ENCODE peak calls at places on chromosomes 4 and X, in seven cellular contexts. V, Y, A, M, X, R and K are unnamed samples. For H3K4me1 and H3K27me3, the result is how much of the 10 kb centered on the place peaks cover.

GRCh38 chr4:24471623-24472510 is 112.5 kb downstream of the DHX15 start:
- DNase-seq in M (no peak), Y (no peak), A (peak), V (peak), X (peak), R (no peak), K (peak)

GRCh38 chrX:110055616-110056015 is 52.7 kb downstream of the TMEM164 start:
- DNase-seq in R (no peak), M (no peak), X (no peak), A (no peak), V (no peak), Y (no peak), K (no peak)

GRCh38 chrX:38664285-38664684 is 102.9 kb downstream of the TSPAN7 start:
- DNase-seq in Y (no peak), A (no peak), M (no peak), V (no peak), R (no peak), X (peak), K (no peak)

GRCh38 chr4:86963697-86964096 is 28.9 kb downstream of the AFF1 start:
- DNase-seq in M (no peak), A (no peak), Y (no peak), X (no peak), R (no peak), V (no peak), K (no peak)

GRCh38 chr4:88865051-88865450 is 167.4 kb upstream of the NAP1L5 start:
- DNase-seq in V (no peak), R (no peak), M (no peak), X (no peak), A (no peak), Y (no peak), K (no peak)

GRCh38 chr4:66169341-66169740 is 499.1 kb upstream of the EPHA5 start:
- DNase-seq in X (no peak), M (no peak), Y (no peak), A (no peak), R (no peak), V (no peak), K (no peak)

GRCh38 chr4:86921608-86922252 is 13.1 kb upstream of the AFF1 start:
- DNase-seq in X (no peak), A (no peak), M (no peak), V (no peak), R (no peak), Y (no peak), K (no peak)

GRCh38 chr4:69025191-69025998 is 70.9 kb upstream of the UGT2B7 start:
- DNase-seq in A (no peak), Y (no peak), R (no peak), X (no peak), V (no peak), M (no peak), K (no peak)

GRCh38 chr4:23945521-23946017 is 55.7 kb upstream of the PPARGC1A start:
- DNase-seq in M (peak), Y (no peak), A (no peak), V (peak), X (peak), R (peak), K (no peak)

GRCh38 chr4:1347410-1347864 is 429 bp downstream of the UVSSA start:
- DNase-seq in R (peak), M (peak), A (peak), Y (no peak), X (peak), V (peak), K (peak)

GRCh38 chrX:15349046-15349445 is 13.7 kb upstream of the PIGA start:
- DNase-seq in A (no peak), Y (no peak), X (peak), V (no peak), M (no peak), R (no peak), K (no peak)

GRCh38 chr4:6788123-6788522 is 5.6 kb downstream of the KIAA0232 start:
- DNase-seq in Y (no peak), M (peak), R (no peak), X (peak), A (no peak), V (no peak), K (no peak)
- H3K4me1 ChIP-seq in Y (under half), M (under half), R (under half), X (under half), A (under half), V (half or more), K (under half)

GRCh38 chr4:14111730-14112171 is 484.2 kb upstream of the BOD1L1 start:
- DNase-seq in V (no peak), Y (no peak), R (no peak), A (no peak), X (no peak), M (no peak), K (no peak)
- H3K27ac ChIP-seq in V (no peak), Y (no peak), R (no peak), A (no peak), X (no peak), M (no peak), K (no peak)

GRCh38 chrX:629230-630006 is 1.2 kb upstream of the SHOX start:
- DNase-seq in V (peak), A (no peak), M (no peak), Y (no peak), X (no peak), R (no peak), K (no peak)
- H3K27me3 ChIP-seq in V (under half), A (under half), M (half or more), Y (under half), X (under half), R (under half), K (under half)

GRCh38 chr4:10106421-10107039 is 10.1 kb downstream of the WDR1 start:
- DNase-seq in X (peak), R (peak), V (peak), M (no peak), Y (peak), A (peak), K (peak)
- H3K4me1 ChIP-seq in X (under half), R (under half), V (half or more), M (half or more), Y (half or more), A (under half), K (half or more)